ENCODE peak calls at places on chromosomes 11 and 22, in eight cellular contexts. One of them, this sample, is unnamed.

GRCh38 chr22:46240073-46240472 is 10.0 kb downstream of the CDPF1 start:
- DNase-seq in ovary: no peak
- DNase-seq in tibial nerve: no peak
- DNase-seq in esophagus muscularis mucosa: no peak
- DNase-seq in SK-N-SH: no peak
- DNase-seq in sigmoid colon: no peak
- DNase-seq in A549: no peak
- DNase-seq in stomach: no peak
- DNase-seq in this sample: no peak

GRCh38 chr11:78801161-78801884 is 226.7 kb upstream of the NARS2 start:
- DNase-seq in ovary: no peak
- DNase-seq in tibial nerve: peak; percentile 74
- DNase-seq in esophagus muscularis mucosa: peak; percentile 92
- DNase-seq in SK-N-SH: no peak
- DNase-seq in sigmoid colon: peak; percentile 86
- DNase-seq in A549: no peak
- DNase-seq in stomach: peak; percentile 69
- DNase-seq in this sample: peak; percentile 37

GRCh38 chr11:9642894-9643293 is 21.0 kb upstream of the SWAP70 start:
- DNase-seq in ovary: no peak
- DNase-seq in tibial nerve: peak; percentile 26
- DNase-seq in esophagus muscularis mucosa: no peak
- DNase-seq in SK-N-SH: no peak
- DNase-seq in sigmoid colon: no peak
- DNase-seq in A549: no peak
- DNase-seq in stomach: no peak
- DNase-seq in this sample: no peak

GRCh38 chr11:62324738-62325556 is 12.3 kb upstream of the ASRGL1 start:
- DNase-seq in ovary: no peak
- DNase-seq in tibial nerve: peak; percentile 16
- DNase-seq in esophagus muscularis mucosa: no peak
- DNase-seq in SK-N-SH: peak; percentile 76
- DNase-seq in sigmoid colon: no peak
- DNase-seq in A549: peak; percentile 15
- DNase-seq in stomach: no peak
- DNase-seq in this sample: peak; percentile 20

GRCh38 chr11:77244277-77245014 is 57.0 kb downstream of the GDPD4 start:
- DNase-seq in ovary: no peak
- DNase-seq in tibial nerve: no peak
- DNase-seq in esophagus muscularis mucosa: no peak
- DNase-seq in SK-N-SH: no peak
- DNase-seq in sigmoid colon: no peak
- DNase-seq in A549: no peak
- DNase-seq in stomach: no peak
- DNase-seq in this sample: no peak

GRCh38 chr11:64800633-64801464 is 2.2 kb downstream of the MAP4K2 start:
- DNase-seq in ovary: peak; percentile 40
- DNase-seq in tibial nerve: no peak
- DNase-seq in esophagus muscularis mucosa: no peak
- DNase-seq in SK-N-SH: no peak
- DNase-seq in sigmoid colon: peak; percentile 66
- DNase-seq in A549: no peak
- DNase-seq in stomach: no peak
- DNase-seq in this sample: no peak

GRCh38 chr22:24302591-24302990 is 32.0 kb downstream of the SPECC1L start:
- DNase-seq in ovary: no peak
- DNase-seq in tibial nerve: no peak
- DNase-seq in esophagus muscularis mucosa: no peak
- DNase-seq in SK-N-SH: no peak
- DNase-seq in sigmoid colon: no peak
- DNase-seq in A549: no peak
- DNase-seq in stomach: no peak
- DNase-seq in this sample: no peak

GRCh38 chr22:50550395-50550794 is 4.7 kb downstream of the KLHDC7B start:
- DNase-seq in ovary: no peak
- DNase-seq in tibial nerve: no peak
- DNase-seq in esophagus muscularis mucosa: no peak
- DNase-seq in SK-N-SH: no peak
- DNase-seq in sigmoid colon: no peak
- DNase-seq in A549: no peak
- DNase-seq in stomach: no peak
- DNase-seq in this sample: no peak

GRCh38 chr11:614583-615452 is 932 bp downstream of the IRF7 start:
- DNase-seq in ovary: peak; percentile 61
- DNase-seq in tibial nerve: no peak
- DNase-seq in esophagus muscularis mucosa: no peak
- DNase-seq in SK-N-SH: no peak
- DNase-seq in sigmoid colon: peak; percentile 68
- DNase-seq in A549: no peak
- DNase-seq in stomach: peak; percentile 79
- DNase-seq in this sample: peak; percentile 61

DNA sequence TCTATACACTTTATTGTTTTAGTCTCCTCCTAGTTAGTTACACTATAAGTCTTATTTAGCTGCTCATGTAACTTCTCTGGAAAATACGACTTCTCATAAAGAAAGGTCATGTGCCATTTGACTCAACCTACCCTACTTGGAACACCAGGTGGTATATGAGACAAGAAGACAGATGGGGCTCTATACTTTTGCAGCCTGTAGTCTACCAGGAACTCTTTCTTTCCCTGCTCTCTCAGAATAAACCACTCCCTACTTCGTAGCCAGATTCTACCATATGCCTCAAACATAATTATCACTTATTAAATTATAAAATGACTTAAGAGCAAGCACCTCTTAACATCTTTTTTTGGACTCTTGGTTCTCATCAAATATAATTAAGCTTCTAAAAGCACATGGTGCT is 38.5 kb upstream of the RAPSN start:
- DNase-seq in ovary: no peak
- DNase-seq in tibial nerve: no peak
- DNase-seq in esophagus muscularis mucosa: no peak
- DNase-seq in SK-N-SH: no peak
- DNase-seq in sigmoid colon: no peak
- DNase-seq in A549: no peak
- DNase-seq in stomach: no peak
- DNase-seq in this sample: no peak
- TF ChIP-seq EP300 in ovary: no peak
- TF ChIP-seq EP300 in tibial nerve: no peak
- TF ChIP-seq EP300 in esophagus muscularis mucosa: no peak
- TF ChIP-seq EP300 in SK-N-SH: no peak
- TF ChIP-seq EP300 in sigmoid colon: no peak
- TF ChIP-seq EP300 in A549: no peak
- TF ChIP-seq EP300 in stomach: no peak
- TF ChIP-seq EP300 in this sample: no peak

GRCh38 chr22:35914665-35915476 is 113.8 kb downstream of the RBFOX2 start:
- DNase-seq in ovary: no peak
- DNase-seq in tibial nerve: peak; percentile 73
- DNase-seq in esophagus muscularis mucosa: no peak
- DNase-seq in SK-N-SH: peak; percentile 62
- DNase-seq in sigmoid colon: peak; percentile 83
- DNase-seq in A549: peak; percentile 48
- DNase-seq in stomach: peak; percentile 58
- DNase-seq in this sample: peak; percentile 68
- TF ChIP-seq EP300 in ovary: no peak
- TF ChIP-seq EP300 in tibial nerve: no peak
- TF ChIP-seq EP300 in esophagus muscularis mucosa: no peak
- TF ChIP-seq EP300 in SK-N-SH: peak; percentile 81
- TF ChIP-seq EP300 in sigmoid colon: no peak
- TF ChIP-seq EP300 in A549: no peak
- TF ChIP-seq EP300 in stomach: no peak
- TF ChIP-seq EP300 in this sample: no peak

GRCh38 chr22:35178446-35178845 is 78.8 kb upstream of the HMGXB4 start:
- DNase-seq in ovary: no peak
- DNase-seq in tibial nerve: no peak
- DNase-seq in esophagus muscularis mucosa: peak; percentile 26
- DNase-seq in SK-N-SH: no peak
- DNase-seq in sigmoid colon: no peak
- DNase-seq in A549: no peak
- DNase-seq in stomach: no peak
- DNase-seq in this sample: no peak
- TF ChIP-seq EP300 in ovary: no peak
- TF ChIP-seq EP300 in tibial nerve: no peak
- TF ChIP-seq EP300 in esophagus muscularis mucosa: no peak
- TF ChIP-seq EP300 in SK-N-SH: no peak
- TF ChIP-seq EP300 in sigmoid colon: no peak
- TF ChIP-seq EP300 in A549: no peak
- TF ChIP-seq EP300 in stomach: no peak
- TF ChIP-seq EP300 in this sample: no peak

DNA sequence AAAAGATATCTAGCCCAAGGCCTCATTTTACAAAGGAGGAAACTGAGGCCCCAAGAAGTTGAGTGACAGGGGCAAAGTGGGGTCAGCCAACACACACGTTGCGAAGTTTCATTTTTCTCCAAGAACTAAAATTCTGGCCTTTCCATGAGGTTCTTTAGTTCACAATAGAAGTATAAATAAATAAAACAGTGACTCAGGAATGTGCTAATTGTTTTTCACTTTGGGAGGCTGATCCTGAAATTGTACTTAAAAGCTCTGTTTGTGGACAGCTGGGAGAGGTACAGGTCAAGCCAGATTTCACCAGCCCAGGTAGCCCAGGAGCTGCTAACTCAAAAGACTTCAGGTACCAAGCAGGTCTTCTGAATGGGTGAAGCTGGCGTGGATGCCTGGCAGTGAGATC is 105.2 kb downstream of the TRAF6 start:
- DNase-seq in ovary: no peak
- DNase-seq in tibial nerve: no peak
- DNase-seq in esophagus muscularis mucosa: no peak
- DNase-seq in SK-N-SH: no peak
- DNase-seq in sigmoid colon: no peak
- DNase-seq in A549: no peak
- DNase-seq in stomach: no peak
- DNase-seq in this sample: no peak
- TF ChIP-seq EP300 in ovary: no peak
- TF ChIP-seq EP300 in tibial nerve: no peak
- TF ChIP-seq EP300 in esophagus muscularis mucosa: no peak
- TF ChIP-seq EP300 in SK-N-SH: no peak
- TF ChIP-seq EP300 in sigmoid colon: no peak
- TF ChIP-seq EP300 in A549: no peak
- TF ChIP-seq EP300 in stomach: no peak
- TF ChIP-seq EP300 in this sample: no peak

DNA sequence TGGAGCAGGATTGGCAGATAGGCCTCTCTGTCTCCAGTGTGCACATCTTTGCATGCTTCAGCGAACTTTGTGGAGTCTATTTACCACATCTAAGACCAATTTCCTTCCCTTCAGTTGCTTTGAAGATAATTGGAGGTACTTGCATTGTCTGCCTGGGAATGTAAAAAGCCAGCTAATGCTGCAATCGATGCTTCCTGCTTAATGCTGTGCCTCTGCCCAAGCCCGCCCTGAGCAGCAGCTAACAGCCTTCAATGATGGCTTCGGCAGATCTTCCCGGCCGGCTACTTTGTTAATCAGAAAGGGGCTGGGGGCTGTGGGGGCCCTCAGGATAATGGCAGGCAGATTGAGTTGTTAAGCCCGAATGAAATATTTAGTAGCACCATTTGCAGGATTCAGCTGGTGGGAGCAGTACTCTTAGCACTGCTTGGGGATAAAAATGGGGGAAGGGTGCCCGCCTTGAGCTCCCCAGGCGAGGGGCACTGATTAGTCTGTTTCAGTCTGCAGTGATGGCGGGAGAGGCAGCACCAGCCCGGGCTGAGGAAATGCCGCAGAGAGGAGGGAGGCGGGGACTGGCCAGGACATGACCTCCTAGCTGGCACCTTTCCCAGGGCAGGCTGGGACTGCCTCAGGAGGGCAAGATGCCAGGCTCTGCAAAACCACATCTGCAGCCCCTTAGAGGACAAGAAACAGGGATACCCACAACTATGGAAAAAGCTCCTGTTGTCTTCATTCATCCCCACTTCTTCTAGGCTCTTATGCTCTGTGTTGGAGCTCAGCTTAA is 460.0 kb downstream of the BUD13 start:
- DNase-seq in ovary: peak; percentile 69
- DNase-seq in tibial nerve: peak; percentile 65
- DNase-seq in esophagus muscularis mucosa: peak; percentile 91
- DNase-seq in SK-N-SH: peak; percentile 88
- DNase-seq in sigmoid colon: peak; percentile 93
- DNase-seq in A549: no peak
- DNase-seq in stomach: peak; percentile 82
- DNase-seq in this sample: peak; percentile 69
- TF ChIP-seq EP300 in ovary: no peak
- TF ChIP-seq EP300 in tibial nerve: no peak
- TF ChIP-seq EP300 in esophagus muscularis mucosa: no peak
- TF ChIP-seq EP300 in SK-N-SH: peak; percentile 73
- TF ChIP-seq EP300 in sigmoid colon: no peak
- TF ChIP-seq EP300 in A549: no peak
- TF ChIP-seq EP300 in stomach: no peak
- TF ChIP-seq EP300 in this sample: no peak